ENCODE peak calls at places on chromosomes 4 and X, in six cellular contexts. One of them, this sample, is unnamed.
A peak's percentile ranks its signal among the peaks of the same experiment; 100 is the strongest.

GRCh38 chr4:185773419-185773818 is 38.6 kb downstream of the SORBS2 start:
- DNase-seq in HepG2: no peak
- DNase-seq in GM12878: no peak
- DNase-seq in K562: no peak
- DNase-seq in endothelial cell of umbilical vein: peak; percentile 74
- DNase-seq in A549: no peak
- DNase-seq in this sample: no peak

GRCh38 chr4:148312996-148313490 is 129.2 kb downstream of the NR3C2 start:
- DNase-seq in HepG2: no peak
- DNase-seq in K562: no peak
- DNase-seq in A549: no peak
- DNase-seq in GM12878: no peak
- DNase-seq in endothelial cell of umbilical vein: peak; percentile 44
- DNase-seq in this sample: no peak

GRCh38 chrX:23952984-23953907 is 45.4 kb downstream of the CXorf58 start:
- DNase-seq in endothelial cell of umbilical vein: peak; percentile 4
- DNase-seq in HepG2: no peak
- DNase-seq in GM12878: peak; percentile 21
- DNase-seq in K562: peak; percentile 73
- DNase-seq in A549: peak; percentile 4
- DNase-seq in this sample: peak; percentile 77

GRCh38 chrX:53984895-53985294 is 59.4 kb downstream of the PHF8 start:
- DNase-seq in GM12878: no peak
- DNase-seq in A549: no peak
- DNase-seq in K562: no peak
- DNase-seq in HepG2: no peak
- DNase-seq in endothelial cell of umbilical vein: no peak
- DNase-seq in this sample: no peak

GRCh38 chr4:54543088-54543795 is 114.5 kb upstream of the KIT start:
- DNase-seq in GM12878: no peak
- DNase-seq in A549: no peak
- DNase-seq in endothelial cell of umbilical vein: no peak
- DNase-seq in HepG2: no peak
- DNase-seq in K562: no peak
- DNase-seq in this sample: no peak

GRCh38 chr4:114598191-114599121 is at the start of gene UGT8:
- DNase-seq in K562: peak; percentile 52
- DNase-seq in A549: peak; percentile 5
- DNase-seq in GM12878: no peak
- DNase-seq in endothelial cell of umbilical vein: peak; percentile 11
- DNase-seq in HepG2: no peak
- DNase-seq in this sample: peak; percentile 8

GRCh38 chr4:145280541-145280940 is 100.2 kb upstream of the OTUD4 start:
- DNase-seq in GM12878: no peak
- DNase-seq in K562: no peak
- DNase-seq in HepG2: no peak
- DNase-seq in A549: no peak
- DNase-seq in endothelial cell of umbilical vein: no peak
- DNase-seq in this sample: no peak

GRCh38 chr4:121952290-121952689 is 430 bp upstream of the TRPC3 start:
- DNase-seq in A549: no peak
- DNase-seq in K562: no peak
- DNase-seq in HepG2: no peak
- DNase-seq in endothelial cell of umbilical vein: no peak
- DNase-seq in GM12878: no peak
- DNase-seq in this sample: no peak

GRCh38 chrX:44344194-44344593 is 722 bp upstream of the EFHC2 start:
- DNase-seq in A549: no peak
- DNase-seq in HepG2: no peak
- DNase-seq in K562: peak; percentile 76
- DNase-seq in endothelial cell of umbilical vein: no peak
- DNase-seq in GM12878: no peak
- DNase-seq in this sample: peak; percentile 70

GRCh38 chr4:19725130-19725529 is 526.6 kb upstream of the SLIT2 start:
- DNase-seq in K562: no peak
- DNase-seq in GM12878: no peak
- DNase-seq in A549: no peak
- DNase-seq in endothelial cell of umbilical vein: peak; percentile 44
- DNase-seq in HepG2: no peak
- DNase-seq in this sample: no peak

GRCh38 chrX:135315864-135316263 is 6.6 kb downstream of the ETDC start:
- DNase-seq in A549: no peak
- DNase-seq in HepG2: no peak
- DNase-seq in K562: no peak
- DNase-seq in endothelial cell of umbilical vein: no peak
- DNase-seq in GM12878: peak; percentile 23
- DNase-seq in this sample: no peak

GRCh38 chr4:102616661-102617060 is 115.5 kb downstream of the NFKB1 start:
- DNase-seq in A549: no peak
- DNase-seq in HepG2: no peak
- DNase-seq in K562: no peak
- DNase-seq in endothelial cell of umbilical vein: peak; percentile 42
- DNase-seq in GM12878: no peak
- DNase-seq in this sample: no peak

GRCh38 chrX:150363561-150364346 is 637 bp downstream of the MAMLD1 start:
- DNase-seq in GM12878: no peak
- DNase-seq in K562: no peak
- DNase-seq in HepG2: no peak
- DNase-seq in endothelial cell of umbilical vein: peak; percentile 35
- DNase-seq in A549: peak; percentile 61
- DNase-seq in this sample: peak; percentile 14

GRCh38 chrX:115018944-115019343 is 1.5 kb upstream of the IL13RA2 start:
- DNase-seq in GM12878: no peak
- DNase-seq in K562: no peak
- DNase-seq in HepG2: no peak
- DNase-seq in A549: no peak
- DNase-seq in endothelial cell of umbilical vein: no peak
- DNase-seq in this sample: no peak

GRCh38 chr4:153295131-153295755 is 49.2 kb upstream of the MND1 start:
- DNase-seq in HepG2: no peak
- DNase-seq in K562: peak; percentile 43
- DNase-seq in endothelial cell of umbilical vein: no peak
- DNase-seq in GM12878: no peak
- DNase-seq in A549: no peak
- DNase-seq in this sample: no peak

GRCh38 chr4:82866706-82867385 is 24.1 kb downstream of the SEC31A start:
- DNase-seq in K562: no peak
- DNase-seq in GM12878: no peak
- DNase-seq in HepG2: no peak
- DNase-seq in A549: no peak
- DNase-seq in endothelial cell of umbilical vein: no peak
- DNase-seq in this sample: no peak

GRCh38 chrX:97367149-97367548 is 483.4 kb downstream of the RPA4 start:
- DNase-seq in A549: no peak
- DNase-seq in GM12878: no peak
- DNase-seq in endothelial cell of umbilical vein: no peak
- DNase-seq in K562: no peak
- DNase-seq in HepG2: no peak
- DNase-seq in this sample: no peak

GRCh38 chrX:120023259-120023658 is 54.2 kb downstream of the RHOXF2B start:
- DNase-seq in GM12878: no peak
- DNase-seq in K562: no peak
- DNase-seq in HepG2: no peak
- DNase-seq in endothelial cell of umbilical vein: no peak
- DNase-seq in A549: no peak
- DNase-seq in this sample: no peak

GRCh38 chr4:88828846-88829245 is 131.2 kb upstream of the NAP1L5 start:
- DNase-seq in endothelial cell of umbilical vein: no peak
- DNase-seq in A549: no peak
- DNase-seq in HepG2: no peak
- DNase-seq in GM12878: no peak
- DNase-seq in K562: no peak
- DNase-seq in this sample: no peak

GRCh38 chr4:185685804-185686203 is 126.2 kb downstream of the SORBS2 start:
- DNase-seq in endothelial cell of umbilical vein: no peak
- DNase-seq in GM12878: no peak
- DNase-seq in K562: no peak
- DNase-seq in HepG2: no peak
- DNase-seq in A549: no peak
- DNase-seq in this sample: no peak

GRCh38 chrX:115503099-115503498 is 57.9 kb upstream of the PLS3 start:
- DNase-seq in GM12878: peak; percentile 23
- DNase-seq in K562: no peak
- DNase-seq in HepG2: no peak
- DNase-seq in endothelial cell of umbilical vein: no peak
- DNase-seq in A549: peak; percentile 3
- DNase-seq in this sample: no peak

GRCh38 chr4:4526401-4526800 is 15.4 kb downstream of the STX18 start:
- DNase-seq in endothelial cell of umbilical vein: no peak
- DNase-seq in K562: no peak
- DNase-seq in A549: no peak
- DNase-seq in HepG2: no peak
- DNase-seq in GM12878: no peak
- DNase-seq in this sample: no peak

GRCh38 chr4:186191266-186192067 is at the start of gene CYP4V2:
- DNase-seq in GM12878: peak; percentile 48
- DNase-seq in endothelial cell of umbilical vein: peak; percentile 28
- DNase-seq in A549: peak; percentile 67
- DNase-seq in HepG2: peak; percentile 60
- DNase-seq in K562: peak; percentile 89
- DNase-seq in this sample: peak; percentile 89

GRCh38 chrX:76454456-76454927 is 27.0 kb downstream of the MAGEE1 start:
- DNase-seq in GM12878: no peak
- DNase-seq in HepG2: peak; percentile 4
- DNase-seq in A549: peak; percentile 23
- DNase-seq in K562: peak; percentile 4
- DNase-seq in endothelial cell of umbilical vein: peak; percentile 2
- DNase-seq in this sample: peak; percentile 33

GRCh38 chr4:152106113-152106763 is 345.4 kb upstream of the GATB start:
- DNase-seq in endothelial cell of umbilical vein: peak; percentile 96
- DNase-seq in GM12878: no peak
- DNase-seq in K562: no peak
- DNase-seq in HepG2: peak; percentile 38
- DNase-seq in A549: peak; percentile 89
- DNase-seq in this sample: peak; percentile 27

GRCh38 chrX:54194982-54195588 is 12.0 kb upstream of the FAM120C start:
- DNase-seq in K562: no peak
- DNase-seq in GM12878: no peak
- DNase-seq in HepG2: peak; percentile 46
- DNase-seq in A549: no peak
- DNase-seq in endothelial cell of umbilical vein: no peak
- DNase-seq in this sample: no peak

GRCh38 chr4:55175779-55176231 is 50.4 kb upstream of the KDR start:
- DNase-seq in A549: peak; percentile 1
- DNase-seq in HepG2: no peak
- DNase-seq in GM12878: no peak
- DNase-seq in endothelial cell of umbilical vein: peak; percentile 66
- DNase-seq in K562: no peak
- DNase-seq in this sample: no peak

GRCh38 chr4:3790006-3790561 is 23.9 kb downstream of the ADRA2C start:
- DNase-seq in HepG2: no peak
- DNase-seq in GM12878: no peak
- DNase-seq in K562: no peak
- DNase-seq in endothelial cell of umbilical vein: no peak
- DNase-seq in A549: no peak
- DNase-seq in this sample: peak; percentile 38

GRCh38 chr4:137722910-137723309 is 190.6 kb upstream of the PCDH18 start:
- DNase-seq in GM12878: no peak
- DNase-seq in A549: no peak
- DNase-seq in HepG2: no peak
- DNase-seq in K562: no peak
- DNase-seq in endothelial cell of umbilical vein: no peak
- DNase-seq in this sample: no peak

DNA sequence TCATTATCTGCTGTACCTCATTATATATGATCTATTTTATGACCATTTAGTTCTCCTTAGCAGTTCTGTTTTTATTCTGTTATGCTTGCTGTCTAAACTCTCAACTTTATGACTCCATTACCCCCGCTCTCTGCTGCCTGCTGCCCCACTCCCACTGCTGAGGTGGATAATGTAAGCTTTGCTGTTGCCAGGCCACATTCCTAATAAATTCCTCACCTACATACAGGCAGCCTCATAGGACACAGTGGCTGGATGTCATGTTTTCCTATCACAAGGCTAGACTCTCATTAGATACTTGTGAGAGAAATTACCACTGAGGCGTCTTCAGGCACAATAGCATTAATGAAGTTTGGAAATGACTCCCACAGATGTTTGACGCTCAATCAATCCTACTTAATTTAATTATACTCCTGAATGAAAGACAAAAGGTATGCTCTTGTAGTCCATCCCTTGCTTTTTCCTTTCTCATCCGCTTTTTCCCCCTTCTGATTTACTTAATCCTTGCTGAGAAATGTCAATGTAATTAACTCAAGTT is 497.5 kb upstream of the IGFBP7 start:
- DNase-seq in HepG2: no peak
- DNase-seq in GM12878: no peak
- DNase-seq in K562: no peak
- DNase-seq in endothelial cell of umbilical vein: no peak
- DNase-seq in A549: no peak
- DNase-seq in this sample: no peak
- TF ChIP-seq MAX in HepG2: no peak
- TF ChIP-seq MAX in GM12878: no peak
- TF ChIP-seq MAX in K562: no peak
- TF ChIP-seq MAX in endothelial cell of umbilical vein: no peak
- TF ChIP-seq MAX in A549: no peak
- TF ChIP-seq MAX in this sample: no peak

GRCh38 chrX:80430826-80431501 is 10.7 kb downstream of the TENT5D start:
- DNase-seq in endothelial cell of umbilical vein: no peak
- DNase-seq in A549: peak; percentile 16
- DNase-seq in GM12878: no peak
- DNase-seq in HepG2: no peak
- DNase-seq in K562: peak; percentile 14
- DNase-seq in this sample: peak; percentile 9
- TF ChIP-seq CTCF in endothelial cell of umbilical vein: no peak
- TF ChIP-seq CTCF in A549: no peak
- TF ChIP-seq CTCF in GM12878: peak; percentile 37
- TF ChIP-seq CTCF in HepG2: no peak
- TF ChIP-seq CTCF in K562: peak; percentile 10
- TF ChIP-seq CTCF in this sample: no peak

GRCh38 chr4:48906283-48907173 is at the start of gene OCIAD2:
- DNase-seq in K562: no peak
- DNase-seq in HepG2: no peak
- DNase-seq in GM12878: peak; percentile 39
- DNase-seq in endothelial cell of umbilical vein: peak; percentile 70
- DNase-seq in A549: peak; percentile 72
- DNase-seq in this sample: peak; percentile 73
- TF ChIP-seq MYC in K562: no peak
- TF ChIP-seq MYC in HepG2: no peak
- TF ChIP-seq MYC in GM12878: no peak
- TF ChIP-seq MYC in endothelial cell of umbilical vein: no peak
- TF ChIP-seq MYC in A549: no peak
- TF ChIP-seq MYC in this sample: no peak

DNA sequence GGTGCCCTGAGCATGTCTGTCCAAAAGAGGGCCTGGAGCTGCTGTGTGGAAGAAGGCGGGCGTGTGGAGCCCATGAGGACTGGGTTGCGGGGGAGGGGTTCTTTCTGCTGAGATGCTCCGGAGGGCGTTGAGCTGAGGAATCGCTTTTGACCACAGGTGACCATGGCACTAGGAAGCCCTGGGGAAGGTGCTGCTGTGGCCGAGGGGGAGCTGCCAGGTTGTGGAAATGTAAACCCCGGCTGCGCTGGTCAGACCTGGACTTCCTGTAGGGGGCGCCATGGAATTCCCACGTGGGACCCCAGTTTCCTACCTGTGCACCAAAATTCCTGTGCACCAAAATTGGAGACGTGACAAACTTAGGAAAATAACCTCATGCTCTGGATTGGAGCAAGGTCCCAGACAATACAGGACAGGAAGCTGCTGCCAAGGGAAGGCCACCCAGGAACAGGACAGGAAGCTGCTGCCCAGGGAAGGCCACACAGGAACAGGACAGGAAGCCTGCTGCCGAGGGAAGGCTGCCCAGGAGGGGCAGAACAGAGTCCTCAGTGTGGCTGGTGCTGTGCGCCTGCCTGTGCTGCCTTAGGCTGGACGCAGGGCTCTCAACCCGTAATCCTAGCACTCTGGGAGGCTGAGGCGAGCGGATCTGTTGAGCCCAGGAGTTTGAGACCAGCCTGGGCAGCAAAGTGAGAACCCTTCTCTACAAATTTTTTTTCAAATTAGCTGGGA is 28.4 kb upstream of the UVSSA start:
- DNase-seq in K562: peak; percentile 54
- DNase-seq in A549: no peak
- DNase-seq in GM12878: no peak
- DNase-seq in HepG2: no peak
- DNase-seq in endothelial cell of umbilical vein: no peak
- DNase-seq in this sample: no peak
- TF ChIP-seq MAX in K562: no peak
- TF ChIP-seq MAX in A549: no peak
- TF ChIP-seq MAX in GM12878: no peak
- TF ChIP-seq MAX in HepG2: no peak
- TF ChIP-seq MAX in endothelial cell of umbilical vein: no peak
- TF ChIP-seq MAX in this sample: no peak